ENCODE peak calls at places on chromosomes 5 and 9, in ten cellular contexts. G, N, I, U, Y, W, E, X, P and R are unnamed samples. For H3K27me3, the result is how much of the 10 kb centered on the place peaks cover.

GRCh38 chr9:126304946-126305370 is 21.7 kb upstream of the MVB12B start:
- DNase-seq in Y (no peak), I (no peak), N (no peak), E (no peak), X (no peak), G (no peak), P (peak), U (no peak), W (no peak), R (no peak)

GRCh38 chr9:111195779-111196178 is 134.2 kb downstream of the OR2K2 start:
- DNase-seq in W (no peak), U (no peak), N (no peak), X (no peak), I (no peak), Y (no peak), P (no peak), G (no peak), E (no peak), R (no peak)

GRCh38 chr9:2574215-2574614 is 47.4 kb upstream of the VLDLR start:
- DNase-seq in I (no peak), E (no peak), X (no peak), U (no peak), P (no peak), Y (no peak), G (no peak), N (no peak), W (no peak), R (no peak)

GRCh38 chr5:122030251-122030650 is 47.8 kb downstream of the LOX start:
- DNase-seq in U (no peak), X (no peak), W (no peak), G (no peak), P (no peak), I (no peak), Y (peak), E (no peak), N (peak), R (no peak)

GRCh38 chr9:90724112-90724511 is 77.5 kb upstream of the SYK start:
- DNase-seq in I (no peak), U (no peak), Y (no peak), G (no peak), P (no peak), N (no peak), E (no peak), X (no peak), W (no peak), R (no peak)

GRCh38 chr9:127179633-127180401 is 57.4 kb upstream of the ANGPTL2 start:
- DNase-seq in U (peak), X (peak), N (no peak), I (peak), Y (no peak), W (peak), P (no peak), E (peak), G (no peak), R (peak)

GRCh38 chr5:171207256-171207866 is 101.7 kb upstream of the TLX3 start:
- DNase-seq in X (no peak), W (no peak), Y (peak), G (no peak), N (peak), E (no peak), P (peak), I (peak), U (no peak), R (peak)

GRCh38 chr9:92807757-92808725 is 43.4 kb upstream of the BICD2 start:
- DNase-seq in X (no peak), P (no peak), E (no peak), W (no peak), Y (no peak), U (no peak), I (peak), G (no peak), N (peak), R (peak)

GRCh38 chr9:26955222-26955903 is 849 bp upstream of the IFT74 start:
- DNase-seq in N (peak), E (no peak), U (no peak), Y (no peak), G (no peak), I (peak), W (no peak), P (no peak), X (no peak), R (no peak)
- H3K27ac ChIP-seq in N (peak), E (peak), U (peak), Y (peak), G (peak), I (peak), W (peak), P (peak), X (peak), R (peak)

GRCh38 chr9:948497-948896 is 28.0 kb upstream of the DMRT3 start:
- DNase-seq in X (no peak), E (no peak), U (no peak), P (no peak), I (no peak), Y (no peak), N (no peak), W (no peak), G (no peak), R (no peak)

GRCh38 chr9:947985-948384 is 28.5 kb upstream of the DMRT3 start:
- DNase-seq in X (no peak), U (no peak), E (no peak), N (no peak), W (no peak), G (no peak), P (no peak), I (no peak), Y (no peak), R (no peak)

GRCh38 chr9:950139-950538 is 26.3 kb upstream of the DMRT3 start:
- DNase-seq in I (no peak), P (no peak), U (no peak), N (no peak), G (no peak), E (no peak), X (no peak), W (no peak), Y (no peak), R (no peak)
- H3K27me3 ChIP-seq in I (under half), P (under half), U (under half), N (under half), G (under half), E (under half), X (under half), W (half or more), Y (under half), R (under half)

DNA sequence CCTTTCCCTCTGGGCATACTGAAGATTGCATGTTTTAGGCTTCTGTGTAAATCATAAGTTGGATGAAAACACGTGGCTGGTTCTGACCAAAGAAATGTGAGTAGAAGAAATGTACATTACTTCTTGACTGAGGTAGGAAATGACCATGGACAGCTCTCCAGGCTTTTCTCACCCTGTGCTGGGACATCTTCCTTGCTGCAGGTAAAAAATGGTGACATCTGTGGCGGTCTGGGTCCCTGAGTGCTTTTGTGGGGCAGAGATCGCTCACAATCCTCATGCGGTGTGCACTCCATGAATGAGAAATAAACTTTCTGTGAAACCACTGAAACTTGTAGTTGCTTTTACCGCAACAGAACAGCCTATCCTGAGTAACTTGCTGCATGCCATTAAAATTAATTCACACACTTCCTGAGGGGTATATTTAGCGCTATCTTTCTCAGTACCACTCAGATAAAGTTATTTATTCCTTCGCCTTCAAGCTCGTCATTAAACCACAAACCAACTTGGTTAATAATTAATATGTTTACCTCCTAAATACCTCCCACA is 730.4 kb downstream of the EFNA5 start:
- DNase-seq in N (no peak), P (no peak), E (no peak), I (no peak), Y (no peak), G (no peak), X (no peak), W (no peak), U (no peak), R (no peak)
- H3K27ac ChIP-seq in N (no peak), P (no peak), E (no peak), I (no peak), Y (peak), G (no peak), X (no peak), W (no peak), U (no peak), R (no peak)

DNA sequence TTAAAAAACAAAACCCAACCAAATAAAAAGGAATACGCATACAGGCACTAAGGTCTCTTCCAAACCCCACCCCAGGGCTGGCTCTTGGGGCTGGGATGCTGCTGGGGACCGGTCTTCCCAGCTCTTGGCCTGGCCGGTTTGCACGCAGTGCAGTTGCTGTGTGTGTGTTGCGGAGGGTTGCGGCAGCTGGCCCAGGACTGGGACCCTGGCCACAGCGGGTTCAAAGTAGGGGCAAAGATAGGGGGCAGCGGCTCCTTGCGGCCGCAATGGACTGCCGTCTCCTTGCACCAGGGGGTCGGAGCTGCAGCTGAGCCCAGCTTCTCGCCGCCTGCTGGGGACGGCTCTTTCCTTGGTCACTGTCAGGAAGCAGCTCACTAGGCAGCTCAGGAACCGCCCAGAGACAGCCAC is 5.0 kb downstream of the DMRT3 start:
- DNase-seq in E (no peak), P (no peak), X (no peak), G (no peak), I (no peak), N (no peak), Y (no peak), U (no peak), W (no peak), R (no peak)
- H3K27me3 ChIP-seq in E (half or more), P (under half), X (under half), G (under half), I (under half), N (under half), Y (half or more), U (under half), W (half or more), R (under half)

GRCh38 chr9:23728736-23729135 is 97.3 kb downstream of the ELAVL2 start:
- DNase-seq in U (no peak), Y (no peak), P (no peak), I (no peak), G (no peak), N (peak), E (no peak), W (no peak), X (no peak), R (no peak)
- H3K27ac ChIP-seq in U (no peak), Y (no peak), P (no peak), I (no peak), G (no peak), N (peak), E (no peak), W (no peak), X (no peak), R (no peak)

GRCh38 chr9:132214027-132214622 is 52.3 kb downstream of the NTNG2 start:
- DNase-seq in Y (peak), E (peak), N (peak), W (no peak), U (no peak), G (peak), P (peak), X (peak), I (no peak), R (peak)
- H3K27me3 ChIP-seq in Y (under half), E (under half), N (under half), W (under half), U (under half), G (under half), P (under half), X (under half), I (under half), R (under half)